ENCODE peak calls at places on chromosomes 1 and 21, in five cellular contexts. D is GM04504, C is NCI-H1092, Y is heart left ventricle, E is hepatocyte. H is an unnamed sample.

GRCh38 chr1:65084068-65084467 is 63.9 kb upstream of the AK4 start:
- DNase-seq in E (no peak), C (no peak), D (no peak), Y (no peak), H (no peak)

GRCh38 chr1:206693592-206693991 is 8.9 kb downstream of the MAPKAPK2 start:
- DNase-seq in C (no peak), D (no peak), E (no peak), Y (no peak), H (peak; percentile 31)

GRCh38 chr1:13808729-13809131 is 108.7 kb downstream of the PRDM2 start:
- DNase-seq in Y (peak; percentile 54), D (peak; percentile 63), E (no peak), C (no peak), H (peak; percentile 23)

GRCh38 chr1:17199267-17200044 is 5.5 kb upstream of the PADI1 start:
- DNase-seq in E (no peak), C (no peak), D (no peak), Y (no peak), H (no peak)

GRCh38 chr1:244173765-244174164 is 122.7 kb downstream of the ZBTB18 start:
- DNase-seq in C (no peak), Y (no peak), D (no peak), E (no peak), H (no peak)

GRCh38 chr1:86370627-86371026 is 25.5 kb downstream of the ODF2L start:
- DNase-seq in C (no peak), D (no peak), E (no peak), Y (no peak), H (no peak)

GRCh38 chr1:160521554-160521953 is 1.5 kb downstream of the SLAMF6 start:
- DNase-seq in C (no peak), Y (no peak), E (no peak), D (no peak), H (no peak)

GRCh38 chr1:90126834-90127233 is 131.9 kb downstream of the ZNF326 start:
- DNase-seq in E (no peak), Y (no peak), C (no peak), D (no peak), H (no peak)

GRCh38 chr1:3483801-3484444 is 29.5 kb downstream of the ARHGEF16 start:
- DNase-seq in Y (no peak), E (peak; percentile 68), D (no peak), C (no peak), H (no peak)

GRCh38 chr1:60132985-60133673 is 59.6 kb upstream of the C1orf87 start:
- DNase-seq in E (peak; percentile 11), D (peak; percentile 92), C (no peak), Y (no peak), H (no peak)

GRCh38 chr1:179369751-179370341 is 4.1 kb downstream of the AXDND1 start:
- DNase-seq in C (peak; percentile 67), D (peak; percentile 28), Y (no peak), E (peak; percentile 81), H (no peak)

GRCh38 chr1:183470147-183470960 is 1.9 kb upstream of the SMG7 start:
- DNase-seq in E (peak; percentile 92), C (peak; percentile 87), Y (peak; percentile 91), D (peak; percentile 30), H (peak; percentile 88)

GRCh38 chr1:200040516-200041138 is 13.1 kb downstream of the NR5A2 start:
- DNase-seq in D (no peak), C (no peak), Y (no peak), E (peak; percentile 70), H (no peak)

GRCh38 chr1:174274884-174275283 is 115.6 kb downstream of the RABGAP1L start:
- DNase-seq in Y (no peak), C (no peak), D (no peak), E (no peak), H (no peak)

GRCh38 chr1:41400235-41400634 is 39.0 kb downstream of the FOXO6 start:
- DNase-seq in C (peak; percentile 55), Y (no peak), D (no peak), E (no peak), H (no peak)

GRCh38 chr1:205449750-205450443 is 5.9 kb downstream of the BLACAT1 start:
- DNase-seq in E (peak; percentile 89), C (no peak), D (no peak), Y (no peak), H (no peak)

GRCh38 chr1:101174722-101175121 is 62.1 kb upstream of the S1PR1 start:
- DNase-seq in Y (no peak), D (peak; percentile 68), C (no peak), E (no peak), H (no peak)

GRCh38 chr1:155003766-155004351 is 1.3 kb downstream of the ZBTB7B start:
- DNase-seq in D (no peak), E (peak; percentile 63), C (no peak), Y (peak; percentile 86), H (peak; percentile 72)

GRCh38 chr21:21268885-21269284 is 270.7 kb downstream of the NCAM2 start:
- DNase-seq in C (no peak), E (no peak), Y (no peak), D (no peak), H (no peak)

GRCh38 chr1:235844776-235845175 is 21.9 kb downstream of the LYST start:
- DNase-seq in E (no peak), C (no peak), D (no peak), Y (no peak), H (no peak)

GRCh38 chr1:72837781-72838180 is 555.4 kb upstream of the NEGR1 start:
- DNase-seq in Y (no peak), D (no peak), E (no peak), C (no peak), H (no peak)

GRCh38 chr21:32790626-32791025 is 19.1 kb upstream of the PAXBP1 start:
- DNase-seq in E (no peak), D (no peak), C (no peak), Y (no peak), H (no peak)

GRCh38 chr1:42319128-42319851 is 15.7 kb downstream of the FOXJ3 start:
- DNase-seq in C (no peak), D (peak; percentile 30), Y (no peak), E (no peak), H (no peak)

GRCh38 chr1:113984710-113985109 is 5.4 kb downstream of the OLFML3 start:
- DNase-seq in D (no peak), E (no peak), C (peak; percentile 16), Y (no peak), H (no peak)

GRCh38 chr1:175520186-175520585 is 223.2 kb downstream of the TNR start:
- DNase-seq in C (no peak), D (no peak), E (no peak), Y (no peak), H (no peak)

GRCh38 chr1:234699795-234700665 is 90.1 kb upstream of the IRF2BP2 start:
- DNase-seq in C (no peak), Y (no peak), D (no peak), E (peak; percentile 75), H (no peak)

GRCh38 chr1:153573351-153573750 is 7.7 kb upstream of the S100A2 start:
- DNase-seq in Y (no peak), E (no peak), D (no peak), C (no peak), H (no peak)

GRCh38 chr1:65952692-65953091 is 160.0 kb downstream of the PDE4B start:
- DNase-seq in C (no peak), D (no peak), Y (no peak), E (no peak), H (no peak)

GRCh38 chr1:84425145-84425876 is 27.0 kb downstream of the DNASE2B start:
- DNase-seq in C (no peak), D (no peak), E (no peak), Y (no peak), H (no peak)

GRCh38 chr1:19209439-19209989 is 552 bp downstream of the UBR4 start:
- DNase-seq in D (no peak), Y (no peak), C (no peak), E (peak; percentile 60), H (no peak)

GRCh38 chr1:17181785-17182464 is 23.0 kb upstream of the PADI1 start:
- DNase-seq in C (no peak), E (no peak), D (no peak), Y (no peak), H (no peak)

GRCh38 chr1:154565876-154566275 is 1.7 kb upstream of the CHRNB2 start:
- DNase-seq in E (no peak), D (no peak), Y (no peak), C (no peak), H (no peak)

GRCh38 chr1:217315346-217315745 is 315.5 kb downstream of the GPATCH2 start:
- DNase-seq in C (no peak), Y (no peak), E (no peak), D (no peak), H (no peak)

H was measured in heart right ventricle.